ENCODE peak calls at places on chromosomes 16 and 17, in four cellular contexts. C is astrocyte; R is Calu3; D is activated CD4-positive, alpha-beta T cell treated with anti-CD3 and anti-CD28 coated beads for 24 hours. J is an unnamed sample.

GRCh38 chr16:3797904-3798811 is 80.8 kb upstream of the TRAP1 start:
- DNase-seq in D (no peak), R (no peak), C (no peak), J (no peak)

GRCh38 chr16:10600792-10601443 is 20.5 kb upstream of the EMP2 start:
- DNase-seq in R (no peak), C (peak), D (no peak), J (no peak)

GRCh38 chr17:79533116-79533515 is 77.7 kb downstream of the RBFOX3 start:
- DNase-seq in C (no peak), R (no peak), D (no peak), J (no peak)

GRCh38 chr17:64133546-64134215 is 3.7 kb upstream of the ERN1 start:
- DNase-seq in C (no peak), R (peak), D (no peak), J (peak)

GRCh38 chr17:27577884-27578717 is 52.9 kb upstream of the LGALS9 start:
- DNase-seq in R (no peak), D (no peak), C (peak), J (no peak)

GRCh38 chr17:18191071-18191667 is 7.5 kb downstream of the ALKBH5 start:
- DNase-seq in R (no peak), C (no peak), D (no peak), J (no peak)

GRCh38 chr17:81499601-81499970 is 13.0 kb downstream of the ACTG1 start:
- DNase-seq in R (no peak), D (no peak), C (no peak), J (no peak)

GRCh38 chr17:64780096-64781012 is 118.2 kb upstream of the SMURF2 start:
- DNase-seq in R (peak), D (peak), C (peak), J (peak)

GRCh38 chr16:25060920-25061319 is 45.8 kb upstream of the ARHGAP17 start:
- DNase-seq in C (no peak), D (no peak), R (no peak), J (no peak)

GRCh38 chr17:45409659-45410076 is 23.0 kb downstream of the ARHGAP27 start:
- DNase-seq in C (no peak), R (no peak), D (no peak), J (no peak)

GRCh38 chr16:31181102-31181830 is 1.3 kb downstream of the FUS start:
- DNase-seq in C (no peak), D (no peak), R (peak), J (peak)

GRCh38 chr16:68506331-68507053 is 32.6 kb upstream of the ZFP90 start:
- DNase-seq in D (no peak), C (no peak), R (no peak), J (no peak)

GRCh38 chr17:4189280-4189679 is 46.3 kb downstream of the CYB5D2 start:
- DNase-seq in R (no peak), D (no peak), C (no peak), J (no peak)

GRCh38 chr17:27518750-27519521 is 62.7 kb downstream of the KSR1 start:
- DNase-seq in R (no peak), C (no peak), D (no peak), J (no peak)

GRCh38 chr17:72030067-72030899 is 90.5 kb upstream of the SOX9 start:
- DNase-seq in C (peak), D (no peak), R (peak), J (peak)

GRCh38 chr17:79624658-79625478 is 14.0 kb upstream of the RBFOX3 start:
- DNase-seq in C (no peak), R (no peak), D (no peak), J (no peak)

GRCh38 chr16:4402439-4403132 is 13.8 kb downstream of the CORO7 start:
- DNase-seq in R (peak), D (peak), C (no peak), J (peak)

GRCh38 chr17:41907185-41907556 is 11.6 kb downstream of the ACLY start:
- DNase-seq in R (no peak), C (peak), D (no peak), J (no peak)

GRCh38 chr16:84058664-84059063 is 16.1 kb upstream of the SLC38A8 start:
- DNase-seq in D (no peak), C (no peak), R (no peak), J (no peak)

GRCh38 chr17:57636274-57636673 is 108.8 kb downstream of the CCDC182 start:
- DNase-seq in D (no peak), R (no peak), C (no peak), J (no peak)

GRCh38 chr17:78724544-78724943 is 57.5 kb downstream of the CYTH1 start:
- DNase-seq in D (no peak), C (no peak), R (no peak), J (no peak)

GRCh38 chr17:60401819-60402218 is 9.9 kb upstream of the USP32 start:
- DNase-seq in R (no peak), D (no peak), C (no peak), J (no peak)

GRCh38 chr17:16939606-16940115 is 32.3 kb downstream of the TNFRSF13B start:
- DNase-seq in R (no peak), C (no peak), D (no peak), J (no peak)

GRCh38 chr17:19705771-19706770 is 10.3 kb downstream of the SLC47A2 start:
- DNase-seq in R (no peak), D (no peak), C (no peak), J (no peak)

GRCh38 chr16:27324851-27325301 is 11.1 kb downstream of the IL4R start:
- DNase-seq in C (no peak), R (no peak), D (no peak), J (no peak)

GRCh38 chr17:27952366-27952765 is 59.2 kb upstream of the LYRM9 start:
- DNase-seq in C (no peak), R (no peak), D (no peak), J (no peak)

GRCh38 chr16:23008041-23008440 is 141.2 kb downstream of the USP31 start:
- DNase-seq in R (no peak), D (no peak), C (no peak), J (no peak)

GRCh38 chr16:20611350-20611902 is 35.3 kb upstream of the ACSM2B start:
- DNase-seq in C (no peak), D (no peak), R (no peak), J (no peak)

GRCh38 chr17:27810211-27810901 is 10.0 kb upstream of the NOS2 start:
- DNase-seq in D (no peak), C (no peak), R (no peak), J (no peak)

GRCh38 chr16:67481561-67482259 is 753 bp upstream of the ATP6V0D1 start:
- DNase-seq in D (no peak), R (peak), C (peak), J (peak)

GRCh38 chr16:4385789-4386451 is 14.3 kb downstream of the VASN start:
- DNase-seq in C (no peak), D (no peak), R (no peak), J (no peak)

GRCh38 chr16:61237804-61238485 is 798.3 kb downstream of the CDH8 start:
- DNase-seq in R (no peak), C (no peak), D (no peak), J (no peak)

GRCh38 chr16:56107944-56108583 is 83.2 kb upstream of the GNAO1 start:
- DNase-seq in R (no peak), C (no peak), D (no peak), J (no peak)

GRCh38 chr17:10058924-10059683 is 139.3 kb downstream of the GAS7 start:
- DNase-seq in R (no peak), D (no peak), C (no peak), J (no peak)

GRCh38 chr16:4936181-4936990 is 562 bp downstream of the PPL start:
- DNase-seq in C (no peak), R (peak), D (no peak), J (peak)

GRCh38 chr17:61444831-61445230 is 7.4 kb upstream of the TBX4 start:
- DNase-seq in D (no peak), C (peak), R (no peak), J (no peak)

GRCh38 chr17:47967607-47968252 is 3.2 kb upstream of the CDK5RAP3 start:
- DNase-seq in C (peak), R (no peak), D (no peak), J (no peak)

J was measured in SW480.